ENCODE peak calls at places on chromosomes 11 and 22, in four cellular contexts. V is midbrain; R is stimulated activated CD8-positive, alpha-beta memory T cell treated with anti-CD3 and anti-CD28 coated beads, Interleukin-12 subunit alpha, Interleukin-12 subunit beta, amount 100 ng/mL, for 1 hour; A is epithelial cell of esophagus. N is an unnamed sample.

GRCh38 chr11:118604566-118604965 is 2.8 kb upstream of the PHLDB1 start:
- DNase-seq in V (no peak), R (no peak), A (no peak), N (no peak)

GRCh38 chr11:75487366-75487765 is 38.4 kb downstream of the GDPD5 start:
- DNase-seq in V (no peak), R (no peak), A (no peak), N (no peak)

GRCh38 chr11:69699213-69699612 is 4.6 kb downstream of the FGF19 start:
- DNase-seq in V (no peak), R (no peak), A (no peak), N (no peak)

GRCh38 chr11:8685820-8686219 is 3.2 kb downstream of the RPL27A start:
- DNase-seq in V (no peak), R (no peak), A (no peak), N (no peak)

GRCh38 chr11:86558219-86558618 is 114.2 kb downstream of the ME3 start:
- DNase-seq in V (no peak), R (no peak), A (peak), N (no peak)

GRCh38 chr22:36160499-36160942 is at the start of gene APOL3:
- DNase-seq in V (no peak), R (no peak), A (peak), N (peak)

GRCh38 chr11:35179466-35180135 is 40.6 kb downstream of the CD44 start:
- DNase-seq in V (no peak), R (no peak), A (no peak), N (no peak)

GRCh38 chr11:11027271-11027670 is 169.4 kb upstream of the ZBED5 start:
- DNase-seq in V (no peak), R (no peak), A (peak), N (peak)

GRCh38 chr11:16276251-16276650 is 80.1 kb downstream of the SOX6 start:
- DNase-seq in V (no peak), R (no peak), A (no peak), N (no peak)

GRCh38 chr11:1896468-1896867 is 4.8 kb upstream of the PRR33 start:
- DNase-seq in V (no peak), R (no peak), A (no peak), N (no peak)

GRCh38 chr22:37409557-37409956 is 17.7 kb downstream of the ELFN2 start:
- DNase-seq in V (no peak), R (no peak), A (no peak), N (no peak)

GRCh38 chr11:36343436-36343835 is 47.3 kb downstream of the PRR5L start:
- DNase-seq in V (no peak), R (no peak), A (no peak), N (no peak)

GRCh38 chr11:92702037-92702436 is 267.4 kb upstream of the MTNR1B start:
- DNase-seq in V (no peak), R (no peak), A (peak), N (no peak)

GRCh38 chr11:66220566-66220935 is 47.9 kb upstream of the RAB1B start:
- DNase-seq in V (no peak), R (no peak), A (no peak), N (no peak)

GRCh38 chr11:113397821-113398220 is 10.2 kb downstream of the ANKK1 start:
- DNase-seq in V (no peak), R (no peak), A (no peak), N (no peak)

GRCh38 chr11:59992420-59992819 is 24.6 kb upstream of the OOSP4B start:
- DNase-seq in V (no peak), R (no peak), A (no peak), N (no peak)

GRCh38 chr11:12269104-12269441 is 108.3 kb upstream of the PARVA start:
- DNase-seq in V (no peak), R (no peak), A (peak), N (peak)

GRCh38 chr11:73344191-73344607 is 32.0 kb upstream of the RELT start:
- DNase-seq in V (peak), R (no peak), A (no peak), N (no peak)

GRCh38 chr11:6321356-6321755 is 1.1 kb upstream of the CAVIN3 start:
- DNase-seq in V (no peak), R (no peak), A (no peak), N (no peak)

GRCh38 chr11:42727879-42728278 is 583.9 kb upstream of the API5 start:
- DNase-seq in V (no peak), R (no peak), A (no peak), N (no peak)

GRCh38 chr22:30262917-30263741 is 3.5 kb downstream of the OSM start:
- DNase-seq in V (peak), R (peak), A (peak), N (peak)

GRCh38 chr11:69969890-69970784 is 108.0 kb upstream of the ANO1 start:
- DNase-seq in V (no peak), R (no peak), A (no peak), N (no peak)

GRCh38 chr11:43580735-43581369 is 99.7 kb upstream of the HSD17B12 start:
- DNase-seq in V (no peak), R (no peak), A (no peak), N (no peak)

GRCh38 chr11:134592391-134592990 is 180.4 kb upstream of the B3GAT1 start:
- DNase-seq in V (no peak), R (peak), A (no peak), N (no peak)

GRCh38 chr11:114315749-114316368 is 19.7 kb downstream of the NNMT start:
- DNase-seq in V (no peak), R (no peak), A (peak), N (no peak)

GRCh38 chr22:27573280-27573711 is 228.3 kb downstream of the MN1 start:
- DNase-seq in V (no peak), R (no peak), A (no peak), N (no peak)

GRCh38 chr11:113859665-113860064 is 15.7 kb downstream of the USP28 start:
- DNase-seq in V (no peak), R (no peak), A (peak), N (peak)

GRCh38 chr22:48824673-48825651 is 1002.7 kb downstream of the BRD1 start:
- DNase-seq in V (no peak), R (no peak), A (no peak), N (no peak)

GRCh38 chr11:68447015-68447801 is 13.3 kb upstream of the PPP6R3 start:
- DNase-seq in V (peak), R (peak), A (peak), N (peak)

GRCh38 chr11:46055371-46055770 is 65.9 kb downstream of the PHF21A start:
- DNase-seq in V (no peak), R (no peak), A (no peak), N (no peak)

GRCh38 chr11:71425851-71426250 is 22.3 kb downstream of the DHCR7 start:
- DNase-seq in V (no peak), R (no peak), A (peak), N (peak)

GRCh38 chr11:14408612-14409011 is 49.6 kb upstream of the RRAS2 start:
- DNase-seq in V (no peak), R (no peak), A (no peak), N (no peak)

GRCh38 chr11:10051868-10052586 is 242.0 kb downstream of the SBF2 start:
- DNase-seq in V (no peak), R (no peak), A (no peak), N (no peak)

GRCh38 chr11:99418927-99419707 is 398.4 kb downstream of the CNTN5 start:
- DNase-seq in V (no peak), R (no peak), A (no peak), N (no peak)

GRCh38 chr22:39664485-39665200 is 94.1 kb downstream of the CACNA1I start:
- DNase-seq in V (no peak), R (no peak), A (no peak), N (no peak)

GRCh38 chr22:31075961-31076360 is 5.2 kb upstream of the SMTN start:
- DNase-seq in V (no peak), R (no peak), A (no peak), N (no peak)

GRCh38 chr22:46764140-46764680 is 1.8 kb downstream of the TBC1D22A start:
- DNase-seq in V (no peak), R (no peak), A (no peak), N (no peak)

N was measured in RWPE1.